ENCODE peak calls at places on chromosomes 13 and 19, in five cellular contexts. One of them, this sample, is unnamed.

GRCh38 chr19:10815007-10815531 is 20.9 kb downstream of the TMED1 start:
- DNase-seq in endothelial cell of umbilical vein: no peak
- DNase-seq in HL-60: no peak
- DNase-seq in breast epithelium: no peak
- DNase-seq in GM12892: no peak
- DNase-seq in this sample: no peak

GRCh38 chr13:29525757-29526156 is 69.7 kb downstream of the SLC7A1 start:
- DNase-seq in endothelial cell of umbilical vein: no peak
- DNase-seq in HL-60: no peak
- DNase-seq in breast epithelium: no peak
- DNase-seq in GM12892: no peak
- DNase-seq in this sample: no peak

GRCh38 chr13:39910041-39910440 is 254.6 kb downstream of the COG6 start:
- DNase-seq in endothelial cell of umbilical vein: no peak
- DNase-seq in HL-60: no peak
- DNase-seq in breast epithelium: no peak
- DNase-seq in GM12892: no peak
- DNase-seq in this sample: no peak

GRCh38 chr13:40665754-40666057 is 735 bp downstream of the FOXO1 start:
- DNase-seq in endothelial cell of umbilical vein: no peak
- DNase-seq in HL-60: peak
- DNase-seq in breast epithelium: no peak
- DNase-seq in GM12892: no peak
- DNase-seq in this sample: no peak

GRCh38 chr13:60018536-60018935 is 145.2 kb downstream of the DIAPH3 start:
- DNase-seq in endothelial cell of umbilical vein: no peak
- DNase-seq in HL-60: no peak
- DNase-seq in breast epithelium: no peak
- DNase-seq in GM12892: no peak
- DNase-seq in this sample: no peak

GRCh38 chr19:38229585-38230073 is 5.6 kb upstream of the DPF1 start:
- DNase-seq in endothelial cell of umbilical vein: peak
- DNase-seq in HL-60: peak
- DNase-seq in breast epithelium: no peak
- DNase-seq in GM12892: peak
- DNase-seq in this sample: peak

GRCh38 chr19:42254083-42254849 is 662 bp downstream of the ERF start:
- DNase-seq in endothelial cell of umbilical vein: peak
- DNase-seq in HL-60: peak
- DNase-seq in breast epithelium: peak
- DNase-seq in GM12892: peak
- DNase-seq in this sample: peak

GRCh38 chr19:18666304-18666703 is 17.2 kb upstream of the CRTC1 start:
- DNase-seq in endothelial cell of umbilical vein: no peak
- DNase-seq in HL-60: no peak
- DNase-seq in breast epithelium: no peak
- DNase-seq in GM12892: no peak
- DNase-seq in this sample: no peak

GRCh38 chr19:42255766-42256750 is 1.1 kb upstream of the ERF start:
- DNase-seq in endothelial cell of umbilical vein: peak
- DNase-seq in HL-60: no peak
- DNase-seq in breast epithelium: no peak
- DNase-seq in GM12892: no peak
- DNase-seq in this sample: no peak

GRCh38 chr19:35609881-35610353 is 2.6 kb upstream of the HAUS5 start:
- DNase-seq in endothelial cell of umbilical vein: no peak
- DNase-seq in HL-60: peak
- DNase-seq in breast epithelium: no peak
- DNase-seq in GM12892: no peak
- DNase-seq in this sample: no peak

GRCh38 chr19:19146865-19147264 is 8.6 kb upstream of the TMEM161A start:
- DNase-seq in endothelial cell of umbilical vein: no peak
- DNase-seq in HL-60: no peak
- DNase-seq in breast epithelium: no peak
- DNase-seq in GM12892: no peak
- DNase-seq in this sample: no peak

GRCh38 chr19:4803736-4804695 is 12.5 kb downstream of the FEM1A start:
- DNase-seq in endothelial cell of umbilical vein: peak
- DNase-seq in HL-60: peak
- DNase-seq in breast epithelium: no peak
- DNase-seq in GM12892: peak
- DNase-seq in this sample: peak

GRCh38 chr13:101556676-101557121 is 104.2 kb downstream of the ITGBL1 start:
- DNase-seq in endothelial cell of umbilical vein: no peak
- DNase-seq in HL-60: no peak
- DNase-seq in breast epithelium: no peak
- DNase-seq in GM12892: no peak
- DNase-seq in this sample: no peak

GRCh38 chr19:15576526-15577156 is 38.4 kb upstream of the CYP4F8 start:
- DNase-seq in endothelial cell of umbilical vein: no peak
- DNase-seq in HL-60: no peak
- DNase-seq in breast epithelium: no peak
- DNase-seq in GM12892: no peak
- DNase-seq in this sample: no peak

GRCh38 chr19:15294591-15294990 is 37.7 kb downstream of the BRD4 start:
- DNase-seq in endothelial cell of umbilical vein: no peak
- DNase-seq in HL-60: no peak
- DNase-seq in breast epithelium: no peak
- DNase-seq in GM12892: no peak
- DNase-seq in this sample: no peak

GRCh38 chr13:48424212-48424611 is 11.3 kb upstream of the LPAR6 start:
- DNase-seq in endothelial cell of umbilical vein: no peak
- DNase-seq in HL-60: no peak
- DNase-seq in breast epithelium: no peak
- DNase-seq in GM12892: no peak
- DNase-seq in this sample: no peak

GRCh38 chr13:26719356-26719945 is 41.1 kb downstream of the GPR12 start:
- DNase-seq in endothelial cell of umbilical vein: peak
- DNase-seq in HL-60: peak
- DNase-seq in breast epithelium: no peak
- DNase-seq in GM12892: no peak
- DNase-seq in this sample: no peak

GRCh38 chr13:39684531-39685137 is 29.2 kb downstream of the COG6 start:
- DNase-seq in endothelial cell of umbilical vein: peak
- DNase-seq in HL-60: no peak
- DNase-seq in breast epithelium: no peak
- DNase-seq in GM12892: no peak
- DNase-seq in this sample: no peak

GRCh38 chr13:111897178-111897845 is 169.6 kb upstream of the SOX1 start:
- DNase-seq in endothelial cell of umbilical vein: no peak
- DNase-seq in HL-60: no peak
- DNase-seq in breast epithelium: peak
- DNase-seq in GM12892: no peak
- DNase-seq in this sample: no peak

DNA sequence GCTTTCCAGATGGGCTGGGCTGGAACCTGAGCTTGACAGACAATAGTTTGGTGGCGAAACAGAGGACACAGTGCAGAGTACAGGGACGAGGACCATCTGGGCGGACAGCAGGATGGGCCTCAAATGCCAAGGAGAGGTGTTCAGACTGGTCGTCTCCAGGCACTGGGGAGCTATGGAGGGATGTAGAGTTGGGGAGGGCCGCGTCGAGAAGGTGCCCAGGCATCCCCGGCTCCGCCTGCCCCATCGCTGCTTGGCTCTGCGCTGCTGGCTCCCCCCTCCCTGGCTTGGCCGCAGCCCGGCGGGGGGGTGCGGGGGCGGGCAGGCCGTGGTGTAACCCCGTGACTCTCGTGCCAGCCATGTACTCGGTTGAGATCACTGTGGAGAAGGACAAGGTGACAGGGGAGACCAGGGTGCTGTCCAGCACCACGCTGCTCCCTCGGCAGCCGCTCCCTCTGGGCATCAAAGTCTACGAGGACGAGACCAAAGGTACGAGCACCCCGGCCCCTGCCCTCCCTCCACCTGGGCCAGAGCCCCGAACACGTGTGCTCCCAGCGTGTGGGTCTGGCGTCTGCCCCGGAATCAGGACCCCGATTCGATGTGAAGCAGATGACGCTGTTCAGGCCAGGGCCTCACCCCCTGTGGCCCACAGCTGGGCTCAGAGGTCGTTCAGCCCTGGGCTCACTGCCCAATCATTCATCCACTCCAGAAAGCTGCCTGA is 10.8 kb upstream of the MISP start:
- DNase-seq in endothelial cell of umbilical vein: no peak
- DNase-seq in HL-60: no peak
- DNase-seq in breast epithelium: no peak
- DNase-seq in GM12892: no peak
- DNase-seq in this sample: no peak
- TF ChIP-seq POLR2AphosphoS5 in endothelial cell of umbilical vein: no peak
- TF ChIP-seq POLR2AphosphoS5 in HL-60: no peak
- TF ChIP-seq POLR2AphosphoS5 in breast epithelium: no peak
- TF ChIP-seq POLR2AphosphoS5 in GM12892: no peak
- TF ChIP-seq POLR2AphosphoS5 in this sample: no peak

DNA sequence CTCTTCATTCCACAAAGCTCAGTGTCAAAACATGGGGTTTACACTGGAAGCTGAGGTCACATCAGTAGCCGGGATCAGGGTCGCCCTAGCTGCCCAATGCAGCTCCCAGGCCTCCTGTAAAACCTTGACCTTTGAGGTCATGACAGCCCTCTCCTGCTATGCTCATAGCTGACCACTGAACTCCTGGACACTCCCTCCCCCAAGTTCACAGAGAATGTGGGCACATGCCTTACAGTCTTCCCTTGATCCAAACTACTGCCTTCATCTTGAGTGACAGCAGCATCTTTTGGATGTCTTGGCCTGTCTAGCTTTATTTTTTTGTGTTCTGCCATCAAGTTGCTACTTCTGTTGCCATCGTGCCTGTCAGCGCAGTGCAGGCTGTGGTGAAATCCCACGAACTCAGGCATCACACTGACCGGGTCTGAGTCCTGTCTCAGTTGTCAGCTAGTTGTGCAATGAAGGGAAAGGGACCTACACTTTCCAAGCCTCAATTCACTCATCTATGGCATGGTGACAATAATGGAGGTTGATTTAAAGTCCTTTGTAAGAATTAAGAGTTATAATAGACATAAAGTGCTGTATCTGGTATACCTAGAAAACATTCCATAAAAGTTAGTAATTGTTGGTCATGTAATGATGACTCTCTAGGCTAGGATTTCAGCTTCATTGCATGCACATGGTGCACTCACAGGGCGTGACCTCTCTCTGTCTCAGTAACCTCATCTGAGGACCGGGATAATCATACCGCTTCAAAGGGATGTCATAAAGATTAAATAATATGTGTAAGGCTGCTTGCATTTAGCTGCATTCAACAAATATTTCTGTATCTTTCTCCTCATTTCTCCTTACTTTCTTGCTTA is 16.5 kb upstream of the ALOX5AP start:
- DNase-seq in endothelial cell of umbilical vein: no peak
- DNase-seq in HL-60: peak
- DNase-seq in breast epithelium: no peak
- DNase-seq in GM12892: no peak
- DNase-seq in this sample: no peak
- TF ChIP-seq POLR2AphosphoS5 in endothelial cell of umbilical vein: no peak
- TF ChIP-seq POLR2AphosphoS5 in HL-60: no peak
- TF ChIP-seq POLR2AphosphoS5 in breast epithelium: no peak
- TF ChIP-seq POLR2AphosphoS5 in GM12892: no peak
- TF ChIP-seq POLR2AphosphoS5 in this sample: no peak

DNA sequence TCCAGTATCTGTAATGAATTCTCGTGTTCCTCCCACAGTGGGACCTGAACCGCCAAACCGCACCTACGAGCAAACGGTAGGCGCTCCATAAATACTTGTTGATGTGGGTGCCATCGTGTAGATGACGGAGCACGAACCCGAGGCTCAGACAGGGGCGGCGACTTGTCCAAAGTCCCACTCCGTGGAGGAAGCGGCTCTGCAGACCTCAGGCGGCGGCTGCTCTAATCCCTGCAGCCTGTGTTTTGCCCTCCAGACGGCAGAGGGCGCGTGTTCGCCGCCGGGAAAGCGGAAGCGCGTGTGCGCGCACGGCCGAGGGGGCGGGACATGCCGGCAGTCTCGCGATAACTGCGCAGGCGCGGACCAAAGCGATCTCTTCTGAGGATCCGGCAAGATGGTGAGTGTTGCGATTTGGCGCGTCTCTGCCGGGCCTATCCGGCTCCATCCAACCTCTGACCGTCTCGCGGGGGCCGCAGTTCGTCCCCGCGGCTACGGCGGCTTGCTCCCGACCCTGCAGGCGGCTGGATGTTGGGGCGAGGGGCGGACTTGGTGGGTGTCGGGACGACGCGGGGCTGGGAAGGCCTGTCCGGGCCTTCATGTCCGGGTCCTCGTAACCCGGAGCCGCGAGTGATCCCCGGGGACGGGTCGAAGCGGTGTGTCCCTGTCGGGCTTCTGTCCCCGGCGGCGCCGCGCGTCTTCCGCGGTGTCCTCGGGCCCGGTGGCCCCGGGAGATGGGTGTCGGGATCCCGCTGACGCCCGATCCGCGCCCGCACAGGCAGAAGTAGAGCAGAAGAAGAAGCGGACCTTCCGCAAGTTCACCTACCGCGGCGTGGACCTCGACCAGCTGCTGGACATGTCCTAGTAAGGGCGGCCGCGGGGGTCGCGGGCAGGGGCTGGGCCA is at the start of gene RPS15:
- DNase-seq in endothelial cell of umbilical vein: peak
- DNase-seq in HL-60: peak
- DNase-seq in breast epithelium: peak
- DNase-seq in GM12892: peak
- DNase-seq in this sample: peak
- TF ChIP-seq POLR2AphosphoS5 in endothelial cell of umbilical vein: peak
- TF ChIP-seq POLR2AphosphoS5 in HL-60: peak
- TF ChIP-seq POLR2AphosphoS5 in breast epithelium: peak
- TF ChIP-seq POLR2AphosphoS5 in GM12892: peak
- TF ChIP-seq POLR2AphosphoS5 in this sample: peak

GRCh38 chr13:52842440-52842839 is 6.0 kb downstream of the PCDH8 start:
- DNase-seq in endothelial cell of umbilical vein: no peak
- DNase-seq in HL-60: no peak
- DNase-seq in breast epithelium: no peak
- DNase-seq in GM12892: no peak
- DNase-seq in this sample: no peak
- TF ChIP-seq POLR2AphosphoS5 in endothelial cell of umbilical vein: no peak
- TF ChIP-seq POLR2AphosphoS5 in HL-60: no peak
- TF ChIP-seq POLR2AphosphoS5 in breast epithelium: no peak
- TF ChIP-seq POLR2AphosphoS5 in GM12892: no peak
- TF ChIP-seq POLR2AphosphoS5 in this sample: no peak

DNA sequence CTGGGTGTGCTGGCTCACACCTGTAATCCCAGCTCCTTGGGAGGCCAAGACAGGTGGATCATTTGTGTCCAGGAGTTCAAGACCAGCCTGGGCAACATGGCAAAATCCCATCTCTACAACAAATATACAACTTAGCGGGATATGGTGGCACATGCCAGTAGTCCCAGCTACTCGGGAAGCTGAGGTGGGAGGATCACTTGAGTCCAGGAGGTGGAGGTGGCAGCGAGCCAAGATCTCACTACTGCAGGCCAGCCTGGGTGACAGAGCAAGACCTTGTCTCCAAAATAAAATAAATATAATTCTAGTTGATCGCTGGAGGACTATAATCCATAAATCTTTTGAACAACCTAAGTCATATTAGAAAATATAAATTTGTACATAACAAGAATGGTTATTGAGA is 1061.5 kb upstream of the PCDH9 start:
- DNase-seq in endothelial cell of umbilical vein: no peak
- DNase-seq in HL-60: no peak
- DNase-seq in breast epithelium: no peak
- DNase-seq in GM12892: no peak
- DNase-seq in this sample: no peak
- TF ChIP-seq POLR2AphosphoS5 in endothelial cell of umbilical vein: no peak
- TF ChIP-seq POLR2AphosphoS5 in HL-60: no peak
- TF ChIP-seq POLR2AphosphoS5 in breast epithelium: no peak
- TF ChIP-seq POLR2AphosphoS5 in GM12892: no peak
- TF ChIP-seq POLR2AphosphoS5 in this sample: no peak

This sample was measured in prostate gland.